ENCODE peak calls at places on chromosomes 4 and X, in six cellular contexts. S is esophagus squamous epithelium, P is tibial nerve, C is sigmoid colon, M is uterus, B is NB4. K is an unnamed sample.
A peak's percentile ranks its signal among the peaks of the same experiment; 100 is the strongest.

GRCh38 chr4:76866641-76867040 is 31.3 kb downstream of the SOWAHB start:
- DNase-seq in S (no peak), P (no peak), C (no peak), M (no peak), B (no peak), K (no peak)

GRCh38 chr4:39913466-39913865 is 64.2 kb downstream of the PDS5A start:
- DNase-seq in S (no peak), P (no peak), C (no peak), M (no peak), B (no peak), K (no peak)

GRCh38 chr4:94036964-94037363 is 170.7 kb upstream of the SMARCAD1 start:
- DNase-seq in S (no peak), P (no peak), C (no peak), M (no peak), B (peak; percentile 3), K (no peak)

GRCh38 chrX:20383487-20383886 is 116.8 kb upstream of the RPS6KA3 start:
- DNase-seq in S (no peak), P (no peak), C (no peak), M (no peak), B (no peak), K (no peak)

GRCh38 chr4:68878048-68878447 is 62.3 kb downstream of the UGT2B10 start:
- DNase-seq in S (no peak), P (no peak), C (no peak), M (no peak), B (no peak), K (no peak)

GRCh38 chr4:26558166-26558895 is 25.6 kb upstream of the TBC1D19 start:
- DNase-seq in S (no peak), P (no peak), C (no peak), M (no peak), B (no peak), K (no peak)

GRCh38 chr4:109614466-109614865 is 54.4 kb downstream of the MCUB start:
- DNase-seq in S (no peak), P (no peak), C (no peak), M (no peak), B (peak; percentile 16), K (no peak)

GRCh38 chr4:12118651-12119213 is 690.0 kb upstream of the HS3ST1 start:
- DNase-seq in S (no peak), P (no peak), C (no peak), M (no peak), B (peak; percentile 90), K (peak; percentile 36)

GRCh38 chr4:180426938-180427337 is 1816.3 kb upstream of the TENM3 start:
- DNase-seq in S (no peak), P (no peak), C (no peak), M (no peak), B (no peak), K (no peak)

GRCh38 chr4:15777697-15778096 is 431 bp upstream of the CD38 start:
- DNase-seq in S (no peak), P (no peak), C (no peak), M (no peak), B (peak; percentile 55), K (no peak)

GRCh38 chr4:113293043-113293560 is 243.6 kb downstream of the ANK2 start:
- DNase-seq in S (no peak), P (no peak), C (peak; percentile 65), M (no peak), B (no peak), K (no peak)

GRCh38 chrX:87409113-87409841 is 108.3 kb upstream of the KLHL4 start:
- DNase-seq in S (no peak), P (no peak), C (peak; percentile 71), M (peak; percentile 75), B (peak; percentile 0), K (peak; percentile 91)

GRCh38 chr4:155822572-155822971 is 43.5 kb downstream of the ASIC5 start:
- DNase-seq in S (no peak), P (no peak), C (no peak), M (no peak), B (no peak), K (no peak)

GRCh38 chr4:77393981-77394380 is 211.6 kb upstream of the CXCL13 start:
- DNase-seq in S (no peak), P (no peak), C (no peak), M (no peak), B (no peak), K (no peak)

GRCh38 chrX:44042124-44042523 is 68.9 kb upstream of the NDP start:
- DNase-seq in S (no peak), P (no peak), C (no peak), M (no peak), B (no peak), K (no peak)

GRCh38 chr4:118338981-118339765 is 13.6 kb downstream of the PRSS12 start:
- DNase-seq in S (no peak), P (no peak), C (no peak), M (no peak), B (no peak), K (no peak)
- TF ChIP-seq CTCF in S (no peak), P (no peak), C (no peak), M (no peak), B (no peak), K (no peak)

DNA sequence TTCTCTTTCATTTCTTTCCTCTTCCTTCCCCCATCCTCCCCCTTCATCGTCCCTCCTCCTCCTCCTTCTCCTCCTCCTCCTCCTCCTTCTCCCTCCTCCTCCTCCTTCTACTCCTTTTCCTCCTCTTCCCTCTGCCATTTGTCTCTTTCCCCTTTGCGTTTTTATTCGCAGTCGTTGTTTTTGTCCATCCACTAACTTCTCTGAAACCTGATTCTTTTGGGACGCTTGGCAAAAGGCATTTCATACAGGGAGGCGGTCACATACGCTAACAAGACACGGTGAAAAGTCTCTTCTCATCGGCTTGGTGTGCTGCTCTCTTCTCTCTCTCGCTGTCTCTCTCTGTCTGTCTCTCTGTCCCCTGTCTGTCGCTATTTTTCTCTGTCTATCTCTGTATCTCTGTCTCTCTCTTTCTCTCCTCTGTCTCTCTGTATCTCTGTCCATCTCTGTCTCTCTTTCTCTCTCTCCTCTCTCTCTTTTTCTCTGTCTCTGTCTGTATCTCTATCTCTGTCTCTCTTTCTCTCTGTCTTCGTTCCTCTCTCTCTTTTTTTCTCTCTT is 5.4 kb upstream of the SHOX start:
- DNase-seq in S (no peak), P (no peak), C (no peak), M (no peak), B (no peak), K (no peak)
- TF ChIP-seq POLR2A in S (no peak), P (no peak), C (no peak), M (no peak), B (no peak), K (no peak)

DNA sequence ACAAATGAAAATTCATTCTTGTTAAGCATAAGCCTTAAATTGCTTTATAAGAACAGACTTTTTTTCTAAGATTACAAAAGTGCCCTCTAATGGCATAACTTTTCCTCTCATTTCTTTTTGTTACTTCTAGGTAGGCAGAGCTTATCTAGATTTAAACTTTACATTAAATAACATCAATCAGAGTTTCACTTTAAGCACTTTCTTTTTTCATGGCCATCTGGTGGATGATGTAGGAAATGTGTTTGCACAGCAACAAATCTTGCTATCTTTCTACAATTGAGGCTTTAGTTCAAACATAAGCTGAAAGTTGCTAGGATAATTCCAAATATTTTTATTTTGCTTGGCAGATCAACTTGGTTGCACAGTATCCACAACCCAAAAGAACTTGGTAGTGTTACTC is 22.1 kb downstream of the NDNF start:
- DNase-seq in S (no peak), P (no peak), C (no peak), M (no peak), B (no peak), K (no peak)
- TF ChIP-seq CTCF in S (no peak), P (no peak), C (peak; percentile 17), M (no peak), B (peak; percentile 15), K (no peak)

GRCh38 chrX:10169180-10169579 is 12.4 kb downstream of the CLCN4 start:
- DNase-seq in S (no peak), P (no peak), C (no peak), M (no peak), B (no peak), K (no peak)

GRCh38 chrX:10166731-10167149 is 10.0 kb downstream of the CLCN4 start:
- DNase-seq in S (no peak), P (no peak), C (no peak), M (no peak), B (peak; percentile 32), K (no peak)

GRCh38 chrX:10166248-10166716 is 9.5 kb downstream of the CLCN4 start:
- DNase-seq in S (no peak), P (no peak), C (no peak), M (no peak), B (no peak), K (no peak)

GRCh38 chrX:10168226-10168625 is 11.5 kb downstream of the CLCN4 start:
- DNase-seq in S (no peak), P (no peak), C (peak; percentile 57), M (no peak), B (peak; percentile 21), K (no peak)

GRCh38 chrX:10167573-10167972 is 10.8 kb downstream of the CLCN4 start:
- DNase-seq in S (no peak), P (no peak), C (no peak), M (no peak), B (peak; percentile 30), K (no peak)
- TF ChIP-seq POLR2A in S (no peak), P (no peak), C (no peak), M (no peak), B (no peak), K (no peak)

GRCh38 chr4:75289843-75290616 is 224.2 kb downstream of the RCHY1 start:
- DNase-seq in S (no peak), P (no peak), C (no peak), M (no peak), B (peak; percentile 26), K (no peak)
- TF ChIP-seq CTCF in S (peak; percentile 13), P (no peak), C (no peak), M (peak; percentile 29), B (peak; percentile 12), K (no peak)

DNA sequence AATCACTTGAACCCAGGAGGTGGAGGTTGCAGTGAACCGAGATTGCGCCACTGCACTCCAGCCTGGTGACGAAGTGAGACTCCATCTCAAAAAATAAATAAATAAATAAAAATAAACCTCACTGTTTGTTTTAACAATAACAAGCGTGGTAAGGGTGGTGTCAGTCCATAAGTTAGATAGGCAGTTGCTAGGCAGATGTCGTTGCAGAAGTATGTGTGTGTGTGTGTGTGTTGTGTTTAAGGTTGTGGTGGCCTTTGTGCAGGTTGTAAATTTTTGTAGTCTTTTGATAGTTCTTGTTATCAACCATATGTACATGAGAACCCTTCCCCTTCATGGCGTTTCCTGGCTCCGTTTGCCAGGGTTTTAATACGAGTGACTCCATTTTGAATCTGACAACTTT is 4.0 kb upstream of the AASDH start:
- DNase-seq in S (no peak), P (no peak), C (no peak), M (no peak), B (no peak), K (no peak)
- TF ChIP-seq POLR2A in S (no peak), P (no peak), C (no peak), M (no peak), B (no peak), K (no peak)

GRCh38 chr4:141957416-141957815 is 321.0 kb downstream of the IL15 start:
- DNase-seq in S (no peak), P (no peak), C (no peak), M (no peak), B (no peak), K (no peak)

DNA sequence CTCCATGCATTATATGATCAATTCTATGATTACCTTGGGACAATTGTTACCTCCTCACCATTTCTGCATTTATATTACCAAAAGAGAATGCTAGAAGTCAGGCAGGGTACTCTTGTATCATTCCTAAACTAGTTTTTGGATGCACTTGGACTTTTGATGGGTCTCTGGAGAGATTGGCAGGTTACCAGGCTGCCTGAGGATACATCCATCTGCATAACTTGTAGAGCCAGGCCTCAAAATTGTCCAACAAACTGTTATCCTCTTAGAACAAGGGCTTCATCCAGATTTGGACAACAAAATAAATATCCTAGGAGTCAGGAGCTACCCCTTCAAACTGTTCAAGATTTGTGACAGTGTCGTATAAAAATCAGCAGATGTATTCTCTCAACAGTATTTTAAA is 326.1 kb downstream of the IL15 start:
- DNase-seq in S (no peak), P (no peak), C (no peak), M (no peak), B (no peak), K (no peak)
- TF ChIP-seq CTCF in S (no peak), P (no peak), C (no peak), M (no peak), B (no peak), K (no peak)

K was measured in adrenal gland.